ENCODE peak calls at places on chromosomes 7 and 10, in four cellular contexts. G, S, K and Q are unnamed samples.

GRCh38 chr7:123209786-123210185 is 10.0 kb upstream of the SLC13A1 start:
- DNase-seq in S (no peak), K (no peak), G (no peak), Q (no peak)

GRCh38 chr7:22389892-22390291 is 32.9 kb upstream of the RAPGEF5 start:
- DNase-seq in K (no peak), S (no peak), G (no peak), Q (no peak)

GRCh38 chr10:10892290-10892875 is 125.3 kb upstream of the CELF2 start:
- DNase-seq in K (no peak), S (no peak), G (no peak), Q (no peak)

GRCh38 chr10:80429521-80429966 is 21.2 kb downstream of the PRXL2A start:
- DNase-seq in S (peak), G (peak), K (no peak), Q (no peak)

GRCh38 chr7:111763221-111763791 is 201.0 kb upstream of the IMMP2L start:
- DNase-seq in G (peak), S (peak), K (no peak), Q (peak)

GRCh38 chr10:11687779-11688447 is 54.3 kb upstream of the ECHDC3 start:
- DNase-seq in G (no peak), K (no peak), S (no peak), Q (no peak)

GRCh38 chr7:111077001-111077400 is 13.9 kb upstream of the LRRN3 start:
- DNase-seq in S (no peak), K (no peak), G (no peak), Q (no peak)

GRCh38 chr10:78852856-78853255 is 215.9 kb upstream of the ZMIZ1 start:
- DNase-seq in G (peak), S (peak), K (no peak), Q (peak)

GRCh38 chr7:135414850-135415439 is 95.0 kb downstream of the CNOT4 start:
- DNase-seq in G (peak), K (no peak), S (peak), Q (peak)

GRCh38 chr10:60739581-60739980 is 38.7 kb upstream of the CDK1 start:
- DNase-seq in S (peak), G (no peak), K (no peak), Q (no peak)

GRCh38 chr7:80218723-80219122 is 84.1 kb downstream of the GNAI1 start:
- DNase-seq in G (peak), S (peak), K (no peak), Q (no peak)

GRCh38 chr10:84172435-84173356 is 905 bp upstream of the GPR15LG start:
- DNase-seq in K (no peak), G (no peak), S (no peak), Q (no peak)

GRCh38 chr7:23235688-23236280 is 10.8 kb upstream of the GPNMB start:
- DNase-seq in G (peak), S (peak), K (no peak), Q (no peak)

GRCh38 chr7:151199196-151199874 is 11.0 kb downstream of the H2BK1 start:
- DNase-seq in K (no peak), S (no peak), G (no peak), Q (no peak)

GRCh38 chr10:132869621-132870020 is 72.7 kb downstream of the CFAP46 start:
- DNase-seq in K (no peak), G (no peak), S (no peak), Q (no peak)

GRCh38 chr10:21364196-21365114 is 161.0 kb downstream of the SKIDA1 start:
- DNase-seq in S (peak), G (peak), K (no peak), Q (peak)

GRCh38 chr10:62732841-62733653 is 71.5 kb upstream of the ADO start:
- DNase-seq in K (peak), G (peak), S (peak), Q (no peak)

GRCh38 chr7:18570441-18570840 is 74.9 kb downstream of the HDAC9 start:
- DNase-seq in K (no peak), G (no peak), S (no peak), Q (no peak)

GRCh38 chr7:17105701-17106100 is 192.8 kb upstream of the AHR start:
- DNase-seq in K (no peak), S (peak), G (no peak), Q (no peak)

GRCh38 chr7:151624246-151624928 is 104.7 kb upstream of the RHEB start:
- DNase-seq in S (no peak), K (no peak), G (no peak), Q (no peak)

GRCh38 chr10:12549297-12549696 is 199.9 kb downstream of the CAMK1D start:
- DNase-seq in K (no peak), G (peak), S (no peak), Q (no peak)

GRCh38 chr10:13891542-13892431 is 305.0 kb downstream of the PRPF18 start:
- DNase-seq in G (no peak), K (no peak), S (no peak), Q (peak)

GRCh38 chr10:62377966-62378365 is 3.8 kb downstream of the ZNF365 start:
- DNase-seq in G (no peak), K (no peak), S (no peak), Q (no peak)

GRCh38 chr10:25465582-25466372 is 291.0 kb downstream of the GPR158 start:
- DNase-seq in K (no peak), G (peak), S (no peak), Q (no peak)

GRCh38 chr7:90945104-90945752 is 319.0 kb upstream of the FZD1 start:
- DNase-seq in G (no peak), S (peak), K (no peak), Q (no peak)

GRCh38 chr10:116271593-116272496 is 1.2 kb downstream of the GFRA1 start:
- DNase-seq in K (no peak), S (no peak), G (no peak), Q (peak)

DNA sequence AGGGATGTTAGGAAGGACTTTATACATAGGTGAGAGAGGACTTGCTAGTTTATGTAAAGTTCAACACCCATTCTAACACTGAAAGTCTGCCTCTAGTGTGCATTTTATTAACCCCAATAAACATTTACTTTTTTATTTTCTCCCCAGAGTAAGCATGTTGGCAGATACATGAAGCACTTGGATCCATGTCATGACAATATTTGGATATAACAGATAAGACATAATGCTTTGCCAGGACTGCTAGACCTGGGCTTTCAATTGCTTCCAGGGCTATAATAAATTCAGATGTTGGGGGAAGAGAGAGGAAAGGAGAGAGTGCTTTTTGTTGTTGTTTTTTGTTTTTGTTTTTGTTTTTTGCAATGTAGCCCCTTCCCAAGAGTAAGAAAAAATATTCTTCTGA is 269.3 kb upstream of the LRRTM3 start:
- DNase-seq in K (no peak), G (no peak), S (no peak), Q (no peak)
- TF ChIP-seq CTCF in K (no peak), G (no peak), S (no peak), Q (no peak)

GRCh38 chr7:117715784-117716445 is 157.3 kb downstream of the CTTNBP2 start:
- DNase-seq in G (peak), K (no peak), S (peak), Q (peak)
- TF ChIP-seq CTCF in G (peak), K (peak), S (peak), Q (peak)

DNA sequence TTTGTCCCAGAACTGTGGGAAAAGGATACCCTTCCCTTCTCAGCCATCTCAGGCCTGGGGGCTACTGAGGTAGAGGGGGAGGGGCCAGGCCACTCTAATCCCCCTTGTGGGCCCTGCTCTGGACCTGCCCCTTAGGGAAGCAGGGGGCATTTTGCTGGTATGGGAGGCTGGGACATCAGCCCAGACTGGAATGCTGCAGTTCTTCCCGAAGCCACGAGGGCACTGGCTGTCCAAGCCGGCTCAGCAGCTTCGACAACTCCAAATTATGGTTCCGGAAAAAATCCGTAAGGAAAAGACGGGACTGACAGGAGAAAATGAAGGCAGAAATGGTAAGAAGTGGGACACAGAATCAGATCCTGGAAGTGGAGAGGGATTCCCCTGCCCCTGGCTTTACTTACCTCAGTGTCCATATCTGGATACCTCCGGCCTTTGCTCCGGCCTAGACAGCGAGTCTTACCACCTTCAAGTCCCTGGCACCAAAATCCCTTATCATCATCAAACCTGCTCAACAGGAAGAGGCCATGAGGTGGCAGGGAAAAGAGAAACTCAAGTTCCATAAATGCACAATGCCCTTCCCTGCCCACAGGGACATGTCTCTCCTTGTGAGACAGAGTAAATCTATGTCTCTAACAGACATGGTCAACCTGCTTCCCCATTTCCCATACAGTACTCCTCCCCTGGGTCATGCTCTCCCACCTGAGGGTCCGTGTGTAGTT is 9.0 kb downstream of the NDST2 start:
- DNase-seq in K (no peak), S (no peak), G (no peak), Q (no peak)
- TF ChIP-seq CTCF in K (no peak), S (peak), G (no peak), Q (no peak)

DNA sequence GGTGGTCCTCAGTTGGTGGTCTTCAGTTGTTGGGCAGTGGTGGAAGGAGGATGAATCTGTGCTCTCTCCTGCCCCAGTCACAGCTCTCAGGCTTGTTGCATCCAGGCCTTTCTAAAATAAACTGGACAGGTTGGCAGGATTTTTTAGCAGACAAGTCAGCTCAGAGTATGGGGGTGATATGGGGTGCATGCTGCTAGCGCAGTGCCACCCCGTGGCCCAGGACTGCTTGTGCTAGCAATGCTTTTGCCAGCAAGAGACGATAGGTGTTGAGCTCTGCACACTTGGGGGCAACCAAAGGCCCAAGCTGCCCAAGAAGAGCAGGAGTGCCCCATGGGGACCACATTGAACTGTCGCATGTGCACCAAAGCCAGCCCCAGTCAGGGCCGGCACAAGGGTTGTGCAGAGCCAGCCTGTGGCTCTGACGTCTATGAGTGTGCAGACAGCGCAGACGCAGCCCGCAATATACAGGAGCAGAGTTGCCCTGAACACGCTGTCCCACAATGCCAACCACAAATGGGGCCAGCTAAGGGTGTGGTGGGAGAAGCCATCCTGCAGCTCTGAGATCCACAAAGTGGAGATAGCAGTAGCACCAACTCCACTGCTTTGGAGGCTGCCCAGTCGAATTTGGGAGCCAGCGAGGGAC is 49.8 kb upstream of the PDSS1 start:
- DNase-seq in K (no peak), G (no peak), S (no peak), Q (no peak)
- TF ChIP-seq CTCF in K (peak), G (no peak), S (no peak), Q (no peak)

DNA sequence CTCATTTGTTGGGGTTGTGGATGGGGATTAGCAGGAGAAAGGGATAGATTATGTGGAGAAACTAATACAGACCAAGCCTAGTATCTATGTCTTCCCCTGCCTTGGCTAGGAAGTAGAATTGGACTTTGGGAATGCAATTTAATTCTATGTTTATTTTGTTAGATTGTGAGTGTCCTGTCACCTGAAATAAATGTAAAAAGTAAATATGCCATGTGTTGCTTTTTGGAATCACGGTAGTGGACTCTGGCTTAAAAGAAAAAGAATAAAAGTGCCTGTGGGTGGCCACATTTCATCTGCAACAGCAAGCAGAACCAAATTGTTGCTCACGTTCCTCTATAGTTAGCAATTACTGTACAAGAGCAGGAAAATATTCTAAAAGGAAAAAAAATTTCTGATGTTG is 42.3 kb downstream of the TET1 start:
- DNase-seq in S (no peak), K (no peak), G (no peak), Q (no peak)
- TF ChIP-seq CTCF in S (no peak), K (no peak), G (no peak), Q (no peak)

DNA sequence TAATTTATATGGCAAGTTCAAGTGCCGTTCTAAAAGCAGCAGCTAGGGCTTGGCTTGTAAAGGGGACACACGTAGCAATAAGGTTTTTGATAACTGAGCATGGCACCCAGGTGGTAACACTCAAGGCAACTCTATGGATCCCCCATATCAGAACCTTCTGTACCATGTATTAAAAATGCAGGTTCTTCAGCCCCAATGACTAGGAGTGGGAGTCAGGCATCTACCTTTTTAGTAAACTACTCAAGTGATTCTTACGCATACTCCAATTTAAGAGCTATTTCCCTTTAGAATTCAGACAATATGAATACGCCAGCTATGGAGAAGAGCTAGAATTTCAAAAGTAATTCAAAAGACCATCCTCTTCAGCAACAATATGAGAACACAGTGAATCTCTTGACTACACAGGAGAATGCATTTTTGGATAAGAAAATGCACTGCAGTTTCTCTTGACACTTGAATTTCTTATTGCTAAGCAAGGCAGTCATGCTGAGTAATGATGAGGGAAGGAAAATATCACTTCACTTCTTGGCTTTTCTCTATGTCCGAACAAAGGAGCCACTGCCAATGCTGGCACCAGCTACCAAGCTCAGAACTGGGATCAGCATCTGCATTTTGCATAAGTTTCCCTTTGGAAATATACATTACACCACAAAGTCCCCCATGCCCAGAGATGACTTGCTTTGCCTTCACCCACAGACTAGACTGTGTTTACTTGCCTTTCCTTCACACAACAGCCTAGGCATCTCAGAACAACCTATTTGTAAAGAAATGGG is 53.5 kb downstream of the ABLIM1 start:
- DNase-seq in K (no peak), S (no peak), G (no peak), Q (no peak)
- TF ChIP-seq CTCF in K (no peak), S (no peak), G (no peak), Q (no peak)

GRCh38 chr7:117085769-117086463 is 132.6 kb downstream of the ST7 start:
- DNase-seq in K (no peak), G (no peak), S (peak), Q (no peak)
- TF ChIP-seq CTCF in K (no peak), G (no peak), S (no peak), Q (no peak)

GRCh38 chr10:69883680-69884375 is 82.1 kb downstream of the COL13A1 start:
- DNase-seq in S (no peak), K (no peak), G (no peak), Q (no peak)
- TF ChIP-seq CTCF in S (no peak), K (no peak), G (no peak), Q (no peak)

GRCh38 chr10:93821051-93821772 is 63.5 kb downstream of the LGI1 start:
- DNase-seq in G (peak), K (no peak), S (peak), Q (no peak)
- TF ChIP-seq CTCF in G (peak), K (peak), S (peak), Q (peak)